ENCODE peak calls at places on chromosomes 5 and 9, in four cellular contexts. One of them, this sample, is unnamed.
A peak's percentile ranks its signal among the peaks of the same experiment; 100 is the strongest.

GRCh38 chr5:66324357-66324756 is 180.3 kb downstream of the SREK1 start:
- DNase-seq in A673: no peak
- DNase-seq in cardiac muscle cell: no peak
- DNase-seq in heart right ventricle: peak; percentile 76
- DNase-seq in this sample: no peak

GRCh38 chr9:134545213-134546211 is 96.1 kb upstream of the COL5A1 start:
- DNase-seq in heart right ventricle: no peak
- DNase-seq in cardiac muscle cell: peak; percentile 84
- DNase-seq in A673: no peak
- DNase-seq in this sample: no peak

GRCh38 chr5:172769598-172770373 is 1.2 kb downstream of the DUSP1 start:
- DNase-seq in heart right ventricle: no peak
- DNase-seq in A673: peak; percentile 38
- DNase-seq in cardiac muscle cell: peak; percentile 66
- DNase-seq in this sample: no peak

GRCh38 chr5:15003511-15003920 is 131.9 kb upstream of the ANKH start:
- DNase-seq in A673: peak; percentile 79
- DNase-seq in cardiac muscle cell: peak; percentile 84
- DNase-seq in heart right ventricle: peak; percentile 75
- DNase-seq in this sample: peak; percentile 16

GRCh38 chr9:93531374-93531773 is 45.0 kb upstream of the PHF2 start:
- DNase-seq in heart right ventricle: no peak
- DNase-seq in cardiac muscle cell: no peak
- DNase-seq in A673: no peak
- DNase-seq in this sample: no peak

GRCh38 chr5:174338204-174339010 is 292.9 kb downstream of the NSG2 start:
- DNase-seq in A673: no peak
- DNase-seq in cardiac muscle cell: peak; percentile 29
- DNase-seq in heart right ventricle: no peak
- DNase-seq in this sample: no peak

GRCh38 chr9:8254527-8254926 is 454.9 kb upstream of the DMAC1 start:
- DNase-seq in cardiac muscle cell: no peak
- DNase-seq in A673: no peak
- DNase-seq in heart right ventricle: no peak
- DNase-seq in this sample: no peak

GRCh38 chr9:22044583-22044982 is 35.5 kb upstream of the CDKN2B start:
- DNase-seq in A673: no peak
- DNase-seq in cardiac muscle cell: peak; percentile 86
- DNase-seq in heart right ventricle: no peak
- DNase-seq in this sample: no peak

GRCh38 chr9:116279230-116279629 is 125.6 kb downstream of the PAPPA start:
- DNase-seq in cardiac muscle cell: peak; percentile 53
- DNase-seq in A673: no peak
- DNase-seq in heart right ventricle: no peak
- DNase-seq in this sample: no peak

GRCh38 chr5:65120371-65120967 is 351.7 kb downstream of the CWC27 start:
- DNase-seq in heart right ventricle: no peak
- DNase-seq in A673: no peak
- DNase-seq in cardiac muscle cell: no peak
- DNase-seq in this sample: no peak

GRCh38 chr5:100647461-100648230 is 112.5 kb downstream of the FAM174A start:
- DNase-seq in heart right ventricle: peak; percentile 54
- DNase-seq in cardiac muscle cell: peak; percentile 33
- DNase-seq in A673: peak; percentile 13
- DNase-seq in this sample: no peak

GRCh38 chr5:135577421-135577820 is 1.4 kb downstream of the CXCL14 start:
- DNase-seq in heart right ventricle: no peak
- DNase-seq in cardiac muscle cell: no peak
- DNase-seq in A673: no peak
- DNase-seq in this sample: no peak

GRCh38 chr5:135582099-135582781 is 3.4 kb upstream of the CXCL14 start:
- DNase-seq in cardiac muscle cell: no peak
- DNase-seq in heart right ventricle: no peak
- DNase-seq in A673: no peak
- DNase-seq in this sample: no peak

GRCh38 chr5:135576075-135576599 is 2.7 kb downstream of the CXCL14 start:
- DNase-seq in cardiac muscle cell: peak; percentile 31
- DNase-seq in A673: no peak
- DNase-seq in heart right ventricle: no peak
- DNase-seq in this sample: no peak

GRCh38 chr5:135578305-135578684 is 496 bp downstream of the CXCL14 start:
- DNase-seq in heart right ventricle: no peak
- DNase-seq in cardiac muscle cell: no peak
- DNase-seq in A673: no peak
- DNase-seq in this sample: no peak

DNA sequence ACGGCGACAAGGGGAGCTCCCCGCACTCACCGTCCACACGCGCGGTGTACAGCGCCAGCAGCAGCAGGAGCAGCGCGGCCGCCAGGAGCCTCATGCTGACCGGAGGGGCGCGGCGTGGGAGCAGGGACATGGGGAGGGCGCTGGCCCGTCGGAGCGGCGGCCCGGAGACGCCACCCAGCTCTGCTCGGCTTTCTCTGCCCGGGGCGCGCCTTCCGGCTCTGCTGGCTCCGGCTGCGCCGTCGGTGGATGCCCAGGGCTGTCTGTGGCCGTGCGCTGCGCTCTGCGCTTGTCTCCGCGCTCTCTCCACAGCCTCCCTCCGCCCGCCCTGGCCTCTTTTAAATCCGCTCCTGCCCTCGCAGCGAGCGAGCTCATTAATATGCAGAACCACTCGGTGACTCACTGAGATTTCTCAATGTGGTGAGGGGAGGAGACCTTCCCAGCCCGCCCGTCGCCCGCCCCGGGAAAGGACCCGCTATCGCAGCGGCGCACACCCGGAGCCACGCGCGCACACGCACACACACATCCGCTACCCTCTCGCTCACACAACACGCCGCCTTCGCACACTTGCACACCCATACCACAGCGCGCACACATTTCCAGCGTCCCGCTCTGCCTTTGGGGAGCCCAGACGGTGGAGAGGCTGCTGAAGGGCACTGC is at the start of gene CXCL14:
- DNase-seq in cardiac muscle cell: peak; percentile 88
- DNase-seq in A673: peak; percentile 91
- DNase-seq in heart right ventricle: no peak
- DNase-seq in this sample: no peak
- H3K4me3 ChIP-seq in cardiac muscle cell: peak within 1 kb of the TSS; percentile 19
- H3K4me3 ChIP-seq in A673: peak within 1 kb of the TSS; percentile 27
- H3K4me3 ChIP-seq in heart right ventricle: peak within 1 kb of the TSS; percentile 4
- H3K4me3 ChIP-seq in this sample: no peak within 1 kb of the TSS

DNA sequence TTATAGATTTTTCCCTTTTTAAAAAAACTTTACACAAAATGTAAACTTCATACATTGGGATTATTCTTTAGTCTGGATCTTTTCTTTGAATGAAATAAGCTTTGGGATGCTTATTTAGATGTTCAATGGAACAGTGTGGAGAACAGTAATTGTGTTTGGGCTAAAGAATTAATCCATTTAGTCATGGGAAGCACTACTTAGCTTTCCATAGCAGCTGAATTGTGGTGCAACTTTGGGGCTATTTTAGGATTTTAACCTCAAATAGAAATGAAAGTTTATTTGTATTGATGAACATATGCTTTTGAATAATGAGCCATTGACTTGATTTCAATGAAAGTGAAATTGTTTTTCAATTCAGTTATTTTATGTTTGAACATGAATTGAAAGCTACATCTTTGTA is 72.4 kb downstream of the ZCCHC7 start:
- DNase-seq in heart right ventricle: no peak
- DNase-seq in cardiac muscle cell: no peak
- DNase-seq in A673: peak; percentile 56
- DNase-seq in this sample: no peak
- H3K4me3 ChIP-seq in heart right ventricle: no peak overlapping the region
- H3K4me3 ChIP-seq in cardiac muscle cell: no peak overlapping the region
- H3K4me3 ChIP-seq in A673: no peak overlapping the region
- H3K4me3 ChIP-seq in this sample: no peak overlapping the region

GRCh38 chr5:9294793-9295465 is 250.9 kb downstream of the SEMA5A start:
- DNase-seq in cardiac muscle cell: no peak
- DNase-seq in A673: no peak
- DNase-seq in heart right ventricle: no peak
- DNase-seq in this sample: no peak
- H3K4me3 ChIP-seq in cardiac muscle cell: no peak overlapping the region
- H3K4me3 ChIP-seq in A673: no peak overlapping the region
- H3K4me3 ChIP-seq in heart right ventricle: no peak overlapping the region
- H3K4me3 ChIP-seq in this sample: no peak overlapping the region

DNA sequence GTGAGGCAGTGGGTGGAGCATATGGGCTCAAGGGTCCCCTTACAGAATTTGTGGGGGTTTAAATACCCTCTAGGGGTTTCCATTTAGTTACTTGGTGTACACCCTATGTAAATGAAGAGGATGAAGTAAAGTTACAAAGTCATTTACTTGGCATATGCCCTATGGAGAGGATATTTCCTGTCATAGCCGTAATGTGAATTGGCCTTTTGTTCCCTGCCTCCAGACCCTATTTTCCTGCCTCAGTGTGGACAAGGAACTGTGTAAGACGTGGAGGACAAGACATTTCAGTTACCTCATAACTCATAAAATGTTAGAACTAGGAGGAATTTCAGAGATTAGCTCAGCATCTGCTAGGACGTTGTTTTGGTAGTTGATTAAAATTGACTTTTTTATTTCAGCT is 3.2 kb downstream of the POLR3G start:
- DNase-seq in heart right ventricle: no peak
- DNase-seq in cardiac muscle cell: no peak
- DNase-seq in A673: peak; percentile 26
- DNase-seq in this sample: no peak
- H3K4me3 ChIP-seq in heart right ventricle: no peak overlapping the region
- H3K4me3 ChIP-seq in cardiac muscle cell: no peak overlapping the region
- H3K4me3 ChIP-seq in A673: no peak overlapping the region
- H3K4me3 ChIP-seq in this sample: no peak overlapping the region

GRCh38 chr9:36441966-36442365 is 41.9 kb upstream of the RNF38 start:
- DNase-seq in cardiac muscle cell: no peak
- DNase-seq in heart right ventricle: no peak
- DNase-seq in A673: peak; percentile 73
- DNase-seq in this sample: no peak

GRCh38 chr9:36445800-36446361 is 45.8 kb upstream of the RNF38 start:
- DNase-seq in A673: no peak
- DNase-seq in cardiac muscle cell: no peak
- DNase-seq in heart right ventricle: no peak
- DNase-seq in this sample: no peak

GRCh38 chr9:36448017-36448416 is 47.9 kb upstream of the RNF38 start:
- DNase-seq in heart right ventricle: no peak
- DNase-seq in A673: no peak
- DNase-seq in cardiac muscle cell: no peak
- DNase-seq in this sample: no peak

GRCh38 chr9:36442710-36443109 is 42.6 kb upstream of the RNF38 start:
- DNase-seq in A673: no peak
- DNase-seq in heart right ventricle: no peak
- DNase-seq in cardiac muscle cell: no peak
- DNase-seq in this sample: no peak

GRCh38 chr9:36443581-36443980 is 43.5 kb upstream of the RNF38 start:
- DNase-seq in A673: no peak
- DNase-seq in cardiac muscle cell: no peak
- DNase-seq in heart right ventricle: no peak
- DNase-seq in this sample: no peak
- H3K4me3 ChIP-seq in A673: no peak overlapping the region
- H3K4me3 ChIP-seq in cardiac muscle cell: no peak overlapping the region
- H3K4me3 ChIP-seq in heart right ventricle: no peak overlapping the region
- H3K4me3 ChIP-seq in this sample: no peak overlapping the region